ENCODE peak calls at places on chromosomes 2 and 18, in ten cellular contexts. W, J, E, R, M, Y, B, O, T and K are unnamed samples.
A peak's percentile ranks its signal among the peaks of the same experiment; 100 is the strongest.

GRCh38 chr2:122421777-122422176 is 666.3 kb downstream of the TSN start:
- DNase-seq in W (no peak), J (no peak), E (no peak), R (no peak), M (no peak), Y (no peak), B (no peak), O (no peak), T (no peak), K (no peak)

GRCh38 chr2:127577973-127578372 is 42.5 kb downstream of the MYO7B start:
- DNase-seq in W (no peak), J (no peak), E (peak; percentile 12), R (no peak), M (peak; percentile 22), Y (no peak), B (no peak), O (no peak), T (no peak), K (no peak)

GRCh38 chr18:77127769-77128671 is 4.6 kb downstream of the MBP start:
- DNase-seq in W (no peak), J (peak; percentile 74), E (peak; percentile 81), R (no peak), M (no peak), Y (peak; percentile 69), B (peak; percentile 96), O (peak; percentile 59), T (peak; percentile 89), K (peak; percentile 84)

GRCh38 chr2:239321596-239322413 is 79.0 kb downstream of the HDAC4 start:
- DNase-seq in W (no peak), J (peak; percentile 15), E (no peak), R (no peak), M (no peak), Y (no peak), B (no peak), O (no peak), T (no peak), K (no peak)

GRCh38 chr18:45521777-45522176 is 93.5 kb upstream of the SLC14A2 start:
- DNase-seq in W (no peak), J (no peak), E (no peak), R (no peak), M (no peak), Y (peak; percentile 76), B (peak; percentile 75), O (peak; percentile 18), T (peak; percentile 22), K (peak; percentile 22)

GRCh38 chr2:145254291-145254690 is 734.4 kb upstream of the ZEB2 start:
- DNase-seq in W (no peak), J (no peak), E (no peak), R (no peak), M (no peak), Y (no peak), B (no peak), O (no peak), T (no peak), K (no peak)

GRCh38 chr2:238785528-238785860 is 62.4 kb upstream of the TWIST2 start:
- DNase-seq in W (no peak), J (no peak), E (no peak), R (no peak), M (no peak), Y (no peak), B (no peak), O (no peak), T (no peak), K (no peak)

GRCh38 chr18:3793545-3793944 is 343.6 kb downstream of the TGIF1 start:
- DNase-seq in W (no peak), J (no peak), E (no peak), R (no peak), M (no peak), Y (no peak), B (peak; percentile 58), O (no peak), T (peak; percentile 80), K (no peak)

GRCh38 chr2:97662386-97662894 is 1.4 kb downstream of the ACTR1B start:
- DNase-seq in W (no peak), J (no peak), E (no peak), R (no peak), M (no peak), Y (no peak), B (no peak), O (no peak), T (no peak), K (no peak)

GRCh38 chr18:28177828-28178635 is 1.1 kb upstream of the CDH2 start:
- DNase-seq in W (no peak), J (no peak), E (no peak), R (peak; percentile 73), M (peak; percentile 67), Y (no peak), B (peak; percentile 75), O (peak; percentile 82), T (peak; percentile 36), K (peak; percentile 48)

GRCh38 chr2:222311978-222312738 is 13.4 kb upstream of the PAX3 start:
- DNase-seq in W (no peak), J (no peak), E (no peak), R (peak; percentile 46), M (no peak), Y (no peak), B (no peak), O (no peak), T (no peak), K (no peak)

GRCh38 chr2:127233710-127234109 is 13.6 kb upstream of the CYP27C1 start:
- DNase-seq in W (no peak), J (no peak), E (no peak), R (no peak), M (no peak), Y (no peak), B (no peak), O (no peak), T (no peak), K (no peak)

GRCh38 chr18:512957-513356 is 12.5 kb upstream of the COLEC12 start:
- DNase-seq in W (no peak), J (no peak), E (no peak), R (no peak), M (no peak), Y (no peak), B (no peak), O (no peak), T (no peak), K (no peak)

DNA sequence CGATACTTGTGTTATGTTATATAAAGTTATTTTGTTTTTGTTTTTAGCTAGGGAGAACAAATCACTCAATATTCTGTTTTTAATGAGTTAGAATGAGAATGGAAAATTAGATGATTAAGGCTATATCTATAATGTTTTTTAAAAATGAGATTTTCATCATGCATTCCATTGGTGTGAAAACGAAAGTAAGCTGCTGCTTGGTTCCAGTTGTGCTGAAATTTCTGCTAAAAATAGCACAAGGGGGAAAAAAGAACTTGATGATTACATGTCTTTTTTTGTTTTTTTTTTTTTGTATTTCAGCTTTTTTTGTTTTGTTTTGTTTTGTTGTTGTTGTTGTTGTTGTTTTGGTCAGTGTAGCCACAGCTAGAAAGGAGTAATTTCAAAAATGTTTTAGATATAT is 242.6 kb upstream of the KCNJ3 start:
- DNase-seq in W (no peak), J (no peak), E (no peak), R (no peak), M (no peak), Y (no peak), B (no peak), O (no peak), T (no peak), K (no peak)
- H3K4me3 ChIP-seq in W (peak overlapping the region; percentile 44), J (peak overlapping the region; percentile 46), E (no peak overlapping the region), R (peak overlapping the region; percentile 47), M (no peak overlapping the region), Y (peak overlapping the region; percentile 46), B (peak overlapping the region; percentile 26), O (no peak overlapping the region), T (no peak overlapping the region), K (no peak overlapping the region)

GRCh38 chr2:98730053-98730850 is 680 bp downstream of the MGAT4A start:
- DNase-seq in W (peak; percentile 73), J (peak; percentile 49), E (peak; percentile 71), R (peak; percentile 72), M (peak; percentile 65), Y (peak; percentile 61), B (no peak), O (peak; percentile 55), T (no peak), K (peak; percentile 74)

GRCh38 chr2:98731709-98732349 is 897 bp upstream of the MGAT4A start:
- DNase-seq in W (no peak), J (no peak), E (peak; percentile 74), R (no peak), M (no peak), Y (no peak), B (no peak), O (no peak), T (no peak), K (no peak)

GRCh38 chr2:98732430-98733051 is 1.6 kb upstream of the MGAT4A start:
- DNase-seq in W (no peak), J (no peak), E (no peak), R (no peak), M (no peak), Y (no peak), B (no peak), O (no peak), T (no peak), K (no peak)

GRCh38 chr2:98729652-98730051 is 1.3 kb downstream of the MGAT4A start:
- DNase-seq in W (no peak), J (no peak), E (no peak), R (no peak), M (no peak), Y (no peak), B (no peak), O (no peak), T (no peak), K (no peak)

GRCh38 chr2:98730851-98731708 is at the start of gene MGAT4A:
- DNase-seq in W (peak; percentile 89), J (peak; percentile 71), E (peak; percentile 83), R (peak; percentile 92), M (peak; percentile 82), Y (peak; percentile 65), B (peak; percentile 23), O (peak; percentile 86), T (no peak), K (peak; percentile 83)
- H3K27me3 ChIP-seq in W (no peaks in the 10 kb centered on the region), J (no peaks in the 10 kb centered on the region), E (no peaks in the 10 kb centered on the region), R (no peaks in the 10 kb centered on the region), M (no peaks in the 10 kb centered on the region), Y (no peaks in the 10 kb centered on the region), B (peaks cover 18% of the 10 kb centered on the region), O (no peaks in the 10 kb centered on the region), T (peaks cover 28% of the 10 kb centered on the region), K (no peaks in the 10 kb centered on the region)

DNA sequence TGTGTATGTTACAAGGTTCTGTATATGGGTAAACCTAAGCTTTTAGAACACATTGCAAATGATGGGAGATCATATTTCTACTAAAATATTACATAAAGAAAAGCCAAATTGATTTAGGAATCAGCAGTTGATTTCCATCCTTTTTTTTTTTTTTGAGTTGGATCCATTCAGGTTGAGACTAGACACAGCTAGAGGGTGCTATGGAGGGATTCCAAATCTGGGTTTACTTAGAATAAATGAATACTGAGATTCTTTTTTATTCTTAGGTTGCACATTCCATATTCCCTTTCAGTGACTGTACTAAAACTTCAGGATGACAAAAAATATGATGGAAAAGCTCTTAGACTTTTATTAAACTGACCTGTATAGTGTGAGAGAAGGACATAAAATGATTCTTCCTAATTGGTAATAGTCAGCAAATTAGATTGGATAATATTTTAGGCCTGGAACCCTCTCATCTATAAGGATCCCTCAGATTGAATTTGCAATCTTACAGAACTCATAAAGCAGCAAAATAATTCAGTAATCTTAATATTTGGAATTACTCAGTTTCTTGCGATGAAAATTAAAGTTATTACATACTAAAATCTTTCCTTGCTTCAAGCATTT is 183.3 kb upstream of the SESTD1 start:
- DNase-seq in W (no peak), J (no peak), E (no peak), R (no peak), M (no peak), Y (no peak), B (no peak), O (no peak), T (peak; percentile 21), K (no peak)
- TF ChIP-seq CTCF in W (no peak), J (no peak), E (no peak), R (no peak), M (no peak), Y (no peak), B (peak; percentile 23), O (peak; percentile 7), T (peak; percentile 16), K (no peak)

GRCh38 chr2:86035371-86035882 is 70.3 kb downstream of the POLR1A start:
- DNase-seq in W (no peak), J (no peak), E (no peak), R (no peak), M (no peak), Y (no peak), B (no peak), O (no peak), T (no peak), K (no peak)
- H3K4me3 ChIP-seq in W (peak overlapping the region; percentile 17), J (no peak overlapping the region), E (no peak overlapping the region), R (no peak overlapping the region), M (no peak overlapping the region), Y (no peak overlapping the region), B (no peak overlapping the region), O (no peak overlapping the region), T (no peak overlapping the region), K (no peak overlapping the region)